ENCODE peak calls at places on chromosomes 7 and 10, in ten cellular contexts. R is GM12892, C is stomach, M is sigmoid colon, U is NB4, A is K562, W is HCT116, S is IMR-90, T is lower leg skin, D is heart left ventricle. E is an unnamed sample.

GRCh38 chr10:16520900-16521299 is 779 bp downstream of the C1QL3 start:
- DNase-seq in S (peak; percentile 12), D (peak; percentile 31), C (peak; percentile 32), A (no peak), U (no peak), W (no peak), M (no peak), T (no peak), R (peak; percentile 46), E (peak; percentile 75)

GRCh38 chr7:141272417-141272816 is 198.6 kb downstream of the TMEM178B start:
- DNase-seq in S (no peak), T (no peak), U (no peak), M (no peak), D (no peak), R (no peak), A (no peak), C (no peak), W (no peak), E (no peak)

GRCh38 chr7:118525020-118525419 is 300.5 kb downstream of the ANKRD7 start:
- DNase-seq in A (no peak), D (no peak), S (no peak), R (no peak), C (no peak), W (no peak), T (no peak), U (no peak), M (no peak), E (no peak)

GRCh38 chr10:35089641-35090161 is 440 bp downstream of the CUL2 start:
- DNase-seq in C (no peak), T (no peak), D (no peak), U (peak; percentile 20), A (peak; percentile 61), S (peak; percentile 43), M (no peak), W (no peak), R (peak; percentile 36), E (no peak)

GRCh38 chr7:71329030-71329668 is 197.2 kb downstream of the GALNT17 start:
- DNase-seq in D (no peak), T (no peak), S (no peak), M (no peak), U (no peak), R (no peak), A (no peak), C (no peak), W (no peak), E (no peak)

GRCh38 chr10:52486840-52487611 is 172.9 kb downstream of the DKK1 start:
- DNase-seq in D (no peak), M (no peak), S (peak; percentile 92), C (no peak), R (no peak), A (no peak), U (no peak), T (no peak), W (no peak), E (no peak)

GRCh38 chr7:4931932-4932331 is 27.1 kb downstream of the MMD2 start:
- DNase-seq in S (no peak), D (no peak), M (peak; percentile 70), R (no peak), U (peak; percentile 33), C (peak; percentile 49), T (no peak), A (peak; percentile 7), W (peak; percentile 26), E (no peak)

GRCh38 chr7:74149556-74149955 is 24.6 kb upstream of the EIF4H start:
- DNase-seq in S (no peak), R (no peak), W (no peak), C (no peak), A (no peak), D (no peak), U (no peak), T (no peak), M (no peak), E (no peak)

GRCh38 chr10:78465456-78465855 is 431.8 kb downstream of the RPS24 start:
- DNase-seq in A (no peak), M (no peak), C (no peak), R (no peak), D (no peak), U (no peak), S (no peak), T (no peak), W (no peak), E (no peak)

GRCh38 chr10:124000792-124001201 is 92.6 kb downstream of the CHST15 start:
- DNase-seq in C (no peak), A (no peak), U (no peak), M (no peak), D (no peak), T (peak; percentile 84), R (no peak), W (no peak), S (no peak), E (peak; percentile 73)

GRCh38 chr10:73909716-73910115 is 1.2 kb upstream of the PLAU start:
- DNase-seq in M (no peak), W (no peak), A (no peak), R (no peak), S (no peak), U (no peak), T (no peak), C (no peak), D (no peak), E (no peak)

GRCh38 chr10:73910401-73910763 is 550 bp upstream of the PLAU start:
- DNase-seq in C (no peak), M (no peak), D (no peak), A (peak; percentile 47), U (peak; percentile 73), W (no peak), T (no peak), S (peak; percentile 43), R (no peak), E (no peak)

GRCh38 chr10:73908853-73909611 is 1.9 kb upstream of the PLAU start:
- DNase-seq in D (peak; percentile 56), A (peak; percentile 74), W (no peak), T (no peak), C (no peak), M (peak; percentile 71), S (peak; percentile 100), U (peak; percentile 98), R (no peak), E (no peak)

GRCh38 chr10:73906524-73907447 is 4.1 kb upstream of the PLAU start:
- DNase-seq in W (peak; percentile 91), C (no peak), U (peak; percentile 87), S (peak; percentile 100), M (peak; percentile 91), D (peak; percentile 82), T (peak; percentile 89), A (peak; percentile 15), R (no peak), E (no peak)

DNA sequence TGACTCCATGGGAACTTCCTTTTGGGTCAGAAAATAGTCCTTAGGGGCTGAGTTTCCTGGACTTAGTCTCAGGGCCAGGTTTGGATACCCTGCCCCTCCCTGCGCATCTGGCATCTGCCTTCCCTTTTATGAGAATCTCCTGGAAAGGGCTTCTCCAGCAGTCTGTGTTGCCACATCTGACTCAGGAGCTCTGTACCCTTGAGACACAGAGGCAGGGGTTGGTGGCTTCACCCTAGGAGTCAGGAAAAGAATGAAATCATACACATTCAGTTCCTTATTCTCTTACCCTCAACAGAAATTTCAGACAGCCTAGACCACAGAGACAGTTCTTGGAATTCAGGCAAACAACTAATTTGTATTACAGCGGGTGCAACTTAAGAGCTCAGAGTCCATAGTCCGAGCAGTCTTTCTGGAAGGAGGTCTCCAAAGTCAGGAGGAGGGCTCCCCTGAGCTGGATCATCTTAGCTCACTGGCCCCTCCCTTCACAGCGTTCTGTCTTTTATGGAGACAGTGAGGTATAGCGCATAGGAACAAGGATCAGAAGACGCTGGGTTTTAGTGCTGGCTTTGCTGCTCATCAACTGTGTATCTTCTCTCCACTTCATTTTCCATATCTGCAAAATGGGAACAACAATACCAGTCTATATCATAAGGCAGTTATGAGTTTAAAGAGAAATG is 3.0 kb upstream of the PLAU start:
- DNase-seq in T (no peak), A (peak; percentile 13), W (no peak), R (no peak), M (peak; percentile 79), S (peak; percentile 61), D (peak; percentile 77), C (no peak), U (peak; percentile 95), E (no peak)
- TF ChIP-seq POLR2A in T (no peak), A (no peak), W (no peak), R (no peak), M (no peak), S (no peak), D (no peak), C (no peak), U (no peak), E (no peak)

DNA sequence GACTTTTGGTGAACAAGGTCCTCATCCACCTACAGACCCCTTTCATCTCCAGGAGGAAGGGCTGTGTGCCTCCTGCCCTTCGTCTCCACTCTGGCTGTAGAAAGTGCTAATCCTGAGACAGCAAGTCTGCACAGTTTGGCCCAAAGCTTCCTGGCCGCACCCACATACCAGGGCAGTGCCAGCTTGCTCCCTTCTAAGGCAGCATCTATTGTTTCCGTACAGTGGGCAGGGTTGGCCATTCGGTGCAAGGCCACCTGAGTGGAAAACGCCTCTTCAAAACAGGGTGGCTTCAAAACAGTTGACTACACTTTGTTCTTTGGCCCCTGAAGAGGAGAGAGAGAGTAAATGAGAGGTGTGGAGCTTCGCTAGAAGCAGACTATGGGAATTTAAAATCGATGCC is 134.1 kb upstream of the KLF14 start:
- DNase-seq in T (no peak), C (no peak), D (no peak), R (no peak), A (no peak), M (no peak), U (no peak), S (no peak), W (no peak), E (peak; percentile 83)
- TF ChIP-seq POLR2A in T (no peak), C (no peak), D (no peak), R (no peak), A (no peak), M (no peak), U (no peak), S (no peak), W (no peak), E (no peak)

GRCh38 chr10:33337335-33337854 is 2.9 kb upstream of the NRP1 start:
- DNase-seq in C (no peak), A (no peak), T (no peak), S (peak; percentile 68), U (no peak), M (no peak), W (no peak), D (peak; percentile 42), R (no peak), E (no peak)
- TF ChIP-seq POLR2A in C (no peak), A (no peak), T (no peak), S (no peak), U (no peak), M (no peak), W (no peak), D (no peak), R (no peak), E (no peak)

DNA sequence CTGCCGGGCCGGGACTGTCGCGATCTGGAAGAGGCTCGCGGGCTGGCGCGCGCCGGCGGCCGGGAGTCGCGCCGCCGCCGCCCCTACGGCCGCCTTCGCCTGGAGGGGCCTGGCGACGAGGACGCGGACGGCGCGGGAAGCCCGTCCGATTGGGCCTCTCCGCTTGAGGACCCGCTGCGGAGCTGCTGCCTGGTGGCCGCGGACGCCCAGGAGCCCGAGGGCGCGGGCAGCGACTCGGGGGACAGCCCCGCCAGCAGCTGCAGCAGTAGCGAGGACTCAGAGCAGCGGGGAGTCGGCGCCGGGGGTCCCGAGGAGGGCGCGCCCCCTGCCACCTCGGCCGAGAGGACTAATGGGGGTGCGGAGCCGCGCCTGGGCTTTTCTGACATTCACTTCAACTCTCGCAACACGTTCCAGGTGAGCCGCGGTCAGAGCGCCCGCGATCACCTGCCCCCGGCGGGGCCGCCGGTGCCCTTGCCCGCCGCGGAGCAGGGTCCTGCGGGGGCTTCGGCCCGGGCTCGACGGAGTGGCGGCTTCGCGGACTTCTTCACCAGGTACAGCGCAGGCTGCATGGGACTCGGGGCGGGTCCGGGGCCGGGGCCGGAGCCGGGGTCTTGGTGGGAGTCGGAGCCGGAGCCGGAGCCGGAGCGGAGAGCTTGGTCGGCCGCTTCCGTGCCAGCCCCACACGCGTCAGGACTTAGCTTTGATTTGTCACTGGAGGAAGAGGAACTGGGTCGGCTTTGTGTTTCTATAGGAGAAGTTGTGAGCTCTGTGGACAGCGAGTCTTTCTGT is 887 bp downstream of the TBC1D12 start:
- DNase-seq in R (peak; percentile 51), W (peak; percentile 52), A (peak; percentile 46), D (peak; percentile 60), T (peak; percentile 91), U (no peak), S (peak; percentile 67), C (peak; percentile 76), M (peak; percentile 80), E (peak; percentile 90)
- TF ChIP-seq POLR2A in R (peak; percentile 79), W (no peak), A (no peak), D (no peak), T (no peak), U (no peak), S (no peak), C (peak; percentile 16), M (no peak), E (no peak)